ENCODE peak calls at places on chromosomes 3 and 15, in six cellular contexts. Z, D, A, X, K and W are unnamed samples.

GRCh38 chr3:43675593-43675992 is 15.1 kb upstream of the ABHD5 start:
- DNase-seq in Z (no peak), D (no peak), A (no peak), X (no peak), K (no peak), W (no peak)

GRCh38 chr3:157247391-157247790 is 87.4 kb upstream of the CCNL1 start:
- DNase-seq in Z (no peak), D (no peak), A (no peak), X (no peak), K (no peak), W (no peak)

GRCh38 chr3:193824365-193824764 is 231.4 kb downstream of the OPA1 start:
- DNase-seq in Z (no peak), D (no peak), A (no peak), X (no peak), K (no peak), W (no peak)

GRCh38 chr3:30681276-30682211 is 75.1 kb downstream of the TGFBR2 start:
- DNase-seq in Z (no peak), D (peak; percentile 71), A (peak; percentile 49), X (no peak), K (no peak), W (peak; percentile 46)

GRCh38 chr3:189680723-189681122 is 49.5 kb downstream of the TP63 start:
- DNase-seq in Z (no peak), D (no peak), A (no peak), X (no peak), K (no peak), W (no peak)

GRCh38 chr3:35849496-35849895 is 210.2 kb downstream of the ARPP21 start:
- DNase-seq in Z (no peak), D (no peak), A (no peak), X (no peak), K (no peak), W (no peak)

GRCh38 chr3:78751266-78751665 is 1016.5 kb downstream of the ROBO1 start:
- DNase-seq in Z (no peak), D (no peak), A (no peak), X (no peak), K (no peak), W (no peak)

GRCh38 chr15:33729648-33730047 is 238.6 kb upstream of the CHRM5 start:
- DNase-seq in Z (peak; percentile 14), D (no peak), A (no peak), X (no peak), K (no peak), W (no peak)